ENCODE peak calls at places on chromosomes 4 and X, in four cellular contexts. N is GM23248, Z is K562, F is SK-N-SH. J is an unnamed sample.

GRCh38 chrX:11319689-11320302 is 26.6 kb downstream of the AMELX start:
- DNase-seq in N (peak; percentile 9), F (no peak), Z (no peak), J (no peak)

GRCh38 chrX:109537324-109537665 is 651 bp downstream of the NXT2 start:
- DNase-seq in Z (no peak), F (no peak), N (peak; percentile 72), J (no peak)

GRCh38 chr4:168569066-168569908 is 72.4 kb downstream of the PALLD start:
- DNase-seq in F (no peak), Z (peak; percentile 34), N (peak; percentile 68), J (no peak)

GRCh38 chrX:77788050-77788449 is 2.0 kb upstream of the ATRX start:
- DNase-seq in Z (no peak), F (no peak), N (no peak), J (no peak)

GRCh38 chr4:17511041-17511949 is 595 bp downstream of the QDPR start:
- DNase-seq in Z (peak; percentile 61), N (peak; percentile 78), F (peak; percentile 53), J (peak; percentile 89)

GRCh38 chr4:25628441-25628840 is 27.2 kb upstream of the SLC34A2 start:
- DNase-seq in Z (no peak), N (no peak), F (no peak), J (no peak)

GRCh38 chr4:110618091-110619000 is 4.5 kb downstream of the PITX2 start:
- DNase-seq in N (no peak), Z (no peak), F (no peak), J (no peak)

GRCh38 chr4:110510955-110511544 is 35.1 kb downstream of the ENPEP start:
- DNase-seq in N (peak; percentile 65), F (peak; percentile 40), Z (peak; percentile 54), J (peak; percentile 88)

GRCh38 chr4:97507587-97508245 is 635.6 kb downstream of the STPG2 start:
- DNase-seq in F (no peak), Z (no peak), N (no peak), J (no peak)

GRCh38 chr4:931194-931959 is 739 bp downstream of the GAK start:
- DNase-seq in Z (peak; percentile 41), N (peak; percentile 90), F (peak; percentile 55), J (no peak)

GRCh38 chr4:94396984-94397383 is 54.3 kb upstream of the HPGDS start:
- DNase-seq in Z (no peak), F (no peak), N (no peak), J (no peak)

GRCh38 chr4:102466298-102466697 is 34.9 kb upstream of the NFKB1 start:
- DNase-seq in Z (no peak), F (no peak), N (peak; percentile 46), J (no peak)

GRCh38 chrX:20530319-20530979 is 263.7 kb upstream of the RPS6KA3 start:
- DNase-seq in F (peak; percentile 41), N (peak; percentile 61), Z (peak; percentile 48), J (peak; percentile 87)

GRCh38 chr4:156294577-156294976 is 340.9 kb upstream of the CTSO start:
- DNase-seq in N (peak; percentile 70), Z (no peak), F (peak; percentile 6), J (peak; percentile 58)

GRCh38 chrX:145099204-145099603 is 148.1 kb upstream of the SPANXN1 start:
- DNase-seq in Z (no peak), N (no peak), F (no peak), J (no peak)

GRCh38 chr4:31793907-31794306 is 1073.7 kb downstream of the PCDH7 start:
- DNase-seq in Z (no peak), N (no peak), F (no peak), J (no peak)

GRCh38 chr4:53653484-53654053 is 62.3 kb upstream of the LNX1 start:
- DNase-seq in Z (no peak), F (peak; percentile 9), N (peak; percentile 28), J (no peak)

GRCh38 chrX:64977830-64978229 is 1.6 kb upstream of the ZC4H2 start:
- DNase-seq in Z (no peak), N (peak; percentile 40), F (no peak), J (no peak)

GRCh38 chr4:164204434-164204833 is 549.5 kb upstream of the SMIM31 start:
- DNase-seq in Z (no peak), N (peak; percentile 46), F (no peak), J (no peak)

GRCh38 chr4:80586716-80587115 is 251.2 kb downstream of the CFAP299 start:
- DNase-seq in Z (no peak), F (no peak), N (no peak), J (no peak)

GRCh38 chr4:140659935-140660710 is 91.4 kb upstream of the UCP1 start:
- DNase-seq in Z (no peak), N (no peak), F (no peak), J (no peak)

GRCh38 chr4:12242354-12242753 is 813.7 kb upstream of the HS3ST1 start:
- DNase-seq in F (no peak), N (no peak), Z (no peak), J (no peak)

GRCh38 chr4:12239897-12240636 is 811.4 kb upstream of the HS3ST1 start:
- DNase-seq in F (no peak), Z (no peak), N (no peak), J (no peak)

GRCh38 chr4:12244949-12245348 is 816.3 kb upstream of the HS3ST1 start:
- DNase-seq in Z (no peak), F (no peak), N (no peak), J (no peak)
- H3K4me2 ChIP-seq in Z (no peak overlapping the region), F (no peak overlapping the region), N (no peak overlapping the region), J (no peak overlapping the region)

GRCh38 chr4:177320721-177321120 is 11.0 kb downstream of the NEIL3 start:
- DNase-seq in F (no peak), Z (no peak), N (no peak), J (no peak)

GRCh38 chr4:177321647-177322046 is 12.0 kb downstream of the NEIL3 start:
- DNase-seq in Z (no peak), F (no peak), N (no peak), J (no peak)

GRCh38 chr4:177313263-177313662 is 3.6 kb downstream of the NEIL3 start:
- DNase-seq in N (peak; percentile 66), F (no peak), Z (no peak), J (no peak)

GRCh38 chr4:177315767-177316490 is 6.3 kb downstream of the NEIL3 start:
- DNase-seq in N (no peak), F (no peak), Z (no peak), J (no peak)
- H3K4me2 ChIP-seq in N (peak overlapping the region; percentile 53), F (peak overlapping the region; percentile 68), Z (no peak overlapping the region), J (peak overlapping the region; percentile 29)

DNA sequence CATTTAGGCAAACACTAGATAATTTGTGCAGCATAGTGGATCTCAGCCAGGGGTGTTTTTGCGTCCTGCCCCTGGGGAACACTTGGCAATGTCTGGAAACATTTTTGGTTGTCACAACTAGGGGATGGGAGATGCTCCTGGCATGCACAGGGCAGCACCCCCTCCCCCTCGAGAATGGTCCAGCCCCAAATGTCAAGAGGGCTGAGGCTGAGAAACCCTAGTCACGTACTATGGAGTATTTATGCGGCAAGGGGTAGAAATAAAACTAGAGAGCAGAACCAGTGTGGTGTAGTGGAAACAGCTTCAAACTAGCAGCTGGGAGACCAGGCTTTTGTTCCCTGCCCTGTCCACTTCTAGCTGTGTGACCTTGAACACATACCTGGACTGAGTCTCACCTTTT is 38.2 kb upstream of the CLCN4 start:
- DNase-seq in N (no peak), F (no peak), Z (no peak), J (no peak)
- H3K4me2 ChIP-seq in N (no peak overlapping the region), F (no peak overlapping the region), Z (no peak overlapping the region), J (no peak overlapping the region)

GRCh38 chr4:185565696-185566095 is 30.4 kb upstream of the PDLIM3 start:
- DNase-seq in N (no peak), Z (no peak), F (no peak), J (no peak)

GRCh38 chr4:185564355-185564754 is 29.0 kb upstream of the PDLIM3 start:
- DNase-seq in F (no peak), Z (no peak), N (no peak), J (no peak)

GRCh38 chr4:185559913-185560281 is 24.6 kb upstream of the PDLIM3 start:
- DNase-seq in F (no peak), N (peak; percentile 51), Z (no peak), J (no peak)

GRCh38 chr4:185560316-185560715 is 25.0 kb upstream of the PDLIM3 start:
- DNase-seq in Z (no peak), F (no peak), N (no peak), J (no peak)

DNA sequence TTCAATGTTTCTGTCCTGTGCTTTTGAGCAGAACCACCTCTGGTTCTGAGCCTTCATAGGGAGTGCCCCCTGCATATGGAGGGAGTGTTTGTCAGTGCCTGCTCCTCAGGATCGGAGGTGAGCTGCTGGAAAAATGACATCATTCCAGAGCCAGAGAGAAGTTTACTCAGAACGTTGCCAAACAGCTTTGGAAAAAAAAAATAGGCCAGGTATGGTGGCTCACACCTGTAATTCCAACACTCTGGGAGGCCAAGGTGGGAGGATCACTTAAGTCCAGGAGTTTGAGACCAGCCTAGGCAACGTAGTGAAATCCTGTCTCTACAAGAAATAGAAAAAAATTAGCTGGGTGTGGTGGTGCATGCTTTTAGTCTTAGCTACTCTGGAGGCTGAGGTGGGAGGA is 27.2 kb upstream of the PDLIM3 start:
- DNase-seq in Z (no peak), F (no peak), N (no peak), J (no peak)
- H3K4me2 ChIP-seq in Z (no peak overlapping the region), F (no peak overlapping the region), N (no peak overlapping the region), J (no peak overlapping the region)

GRCh38 chr4:7939377-7940108 is at the start of gene AFAP1:
- DNase-seq in F (peak; percentile 99), N (peak; percentile 97), Z (peak; percentile 99), J (no peak)

GRCh38 chr4:7938513-7939376 is 916 bp downstream of the AFAP1 start:
- DNase-seq in Z (no peak), N (peak; percentile 66), F (peak; percentile 77), J (no peak)

GRCh38 chr4:7941111-7942018 is 1.7 kb upstream of the AFAP1 start:
- DNase-seq in N (peak; percentile 36), F (no peak), Z (no peak), J (no peak)

GRCh38 chr4:7933631-7934510 is 5.8 kb downstream of the AFAP1 start:
- DNase-seq in N (peak; percentile 43), F (peak; percentile 51), Z (no peak), J (no peak)

DNA sequence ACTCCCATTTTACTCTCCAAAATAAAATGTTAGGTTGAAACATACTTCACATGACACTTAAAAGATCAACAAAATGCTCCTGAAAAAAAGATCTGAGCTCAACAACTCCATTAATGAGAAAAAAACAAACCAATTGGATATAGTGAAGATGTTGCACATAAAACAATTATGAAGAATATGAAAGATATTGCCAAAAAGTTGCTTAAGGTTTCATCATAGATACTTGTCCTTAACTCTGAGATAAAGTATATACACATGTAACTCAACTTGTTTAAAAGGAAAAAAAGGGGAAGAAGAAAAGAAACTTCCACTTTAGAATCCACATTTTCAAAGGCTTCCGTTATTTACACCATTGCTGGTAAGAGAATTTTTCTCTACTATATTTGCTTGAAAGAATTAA is 2.7 kb downstream of the AFAP1 start:
- DNase-seq in F (no peak), Z (no peak), N (peak; percentile 35), J (no peak)
- H3K4me2 ChIP-seq in F (peak overlapping the region; percentile 89), Z (no peak overlapping the region), N (peak overlapping the region; percentile 96), J (no peak overlapping the region)

GRCh38 chrX:24672701-24673190 is 21.0 kb upstream of the POLA1 start:
- DNase-seq in N (no peak), F (no peak), Z (no peak), J (no peak)
- H3K4me2 ChIP-seq in N (no peak overlapping the region), F (no peak overlapping the region), Z (peak overlapping the region; percentile 12), J (no peak overlapping the region)

J was measured in Karpas-422.